ENCODE peak calls at places on chromosomes 4 and X, in seven cellular contexts. One of them, this sample, is unnamed.
A peak's percentile ranks its signal among the peaks of the same experiment; 100 is the strongest.

GRCh38 chrX:109643687-109644086 is 18.7 kb upstream of the KCNE5 start:
- DNase-seq in bronchial epithelial cell: no peak
- DNase-seq in mesothelial cell of epicardium: no peak
- DNase-seq in upper lobe of right lung: no peak
- DNase-seq in RWPE1: no peak
- DNase-seq in HEK293T: no peak
- DNase-seq in stimulated activated CD4-positive, alpha-beta T cell treated with anti-CD3 and anti-CD28 coated beads, Interleukin-4, amount 100 ng/mL, for 24 hours: no peak
- DNase-seq in this sample: no peak

GRCh38 chrX:151397741-151398070 is 700 bp downstream of the VMA21 start:
- DNase-seq in bronchial epithelial cell: no peak
- DNase-seq in upper lobe of right lung: no peak
- DNase-seq in HEK293T: peak; percentile 9
- DNase-seq in RWPE1: no peak
- DNase-seq in stimulated activated CD4-positive, alpha-beta T cell treated with anti-CD3 and anti-CD28 coated beads, Interleukin-4, amount 100 ng/mL, for 24 hours: peak; percentile 3
- DNase-seq in mesothelial cell of epicardium: no peak
- DNase-seq in this sample: no peak

GRCh38 chrX:74363914-74364313 is 57.4 kb upstream of the SLC16A2 start:
- DNase-seq in upper lobe of right lung: no peak
- DNase-seq in RWPE1: no peak
- DNase-seq in bronchial epithelial cell: no peak
- DNase-seq in mesothelial cell of epicardium: no peak
- DNase-seq in HEK293T: no peak
- DNase-seq in stimulated activated CD4-positive, alpha-beta T cell treated with anti-CD3 and anti-CD28 coated beads, Interleukin-4, amount 100 ng/mL, for 24 hours: no peak
- DNase-seq in this sample: no peak

GRCh38 chr4:99043346-99043745 is 45.2 kb downstream of the ADH5 start:
- DNase-seq in mesothelial cell of epicardium: no peak
- DNase-seq in stimulated activated CD4-positive, alpha-beta T cell treated with anti-CD3 and anti-CD28 coated beads, Interleukin-4, amount 100 ng/mL, for 24 hours: no peak
- DNase-seq in upper lobe of right lung: no peak
- DNase-seq in HEK293T: no peak
- DNase-seq in bronchial epithelial cell: no peak
- DNase-seq in RWPE1: no peak
- DNase-seq in this sample: no peak

GRCh38 chr4:153418114-153418513 is 48.0 kb upstream of the TMEM131L start:
- DNase-seq in stimulated activated CD4-positive, alpha-beta T cell treated with anti-CD3 and anti-CD28 coated beads, Interleukin-4, amount 100 ng/mL, for 24 hours: no peak
- DNase-seq in bronchial epithelial cell: no peak
- DNase-seq in HEK293T: no peak
- DNase-seq in mesothelial cell of epicardium: no peak
- DNase-seq in upper lobe of right lung: no peak
- DNase-seq in RWPE1: no peak
- DNase-seq in this sample: no peak

GRCh38 chr4:110415451-110415850 is 60.5 kb upstream of the ENPEP start:
- DNase-seq in bronchial epithelial cell: no peak
- DNase-seq in HEK293T: no peak
- DNase-seq in RWPE1: no peak
- DNase-seq in mesothelial cell of epicardium: no peak
- DNase-seq in upper lobe of right lung: no peak
- DNase-seq in stimulated activated CD4-positive, alpha-beta T cell treated with anti-CD3 and anti-CD28 coated beads, Interleukin-4, amount 100 ng/mL, for 24 hours: no peak
- DNase-seq in this sample: no peak

GRCh38 chrX:17475820-17476219 is 100.8 kb downstream of the NHS start:
- DNase-seq in upper lobe of right lung: no peak
- DNase-seq in bronchial epithelial cell: no peak
- DNase-seq in RWPE1: no peak
- DNase-seq in mesothelial cell of epicardium: no peak
- DNase-seq in stimulated activated CD4-positive, alpha-beta T cell treated with anti-CD3 and anti-CD28 coated beads, Interleukin-4, amount 100 ng/mL, for 24 hours: no peak
- DNase-seq in HEK293T: no peak
- DNase-seq in this sample: no peak

GRCh38 chr4:532588-533317 is 33.7 kb downstream of the PIGG start:
- DNase-seq in mesothelial cell of epicardium: no peak
- DNase-seq in stimulated activated CD4-positive, alpha-beta T cell treated with anti-CD3 and anti-CD28 coated beads, Interleukin-4, amount 100 ng/mL, for 24 hours: no peak
- DNase-seq in HEK293T: peak; percentile 52
- DNase-seq in RWPE1: peak; percentile 19
- DNase-seq in upper lobe of right lung: no peak
- DNase-seq in bronchial epithelial cell: no peak
- DNase-seq in this sample: no peak

GRCh38 chr4:139509727-139510410 is 46.1 kb downstream of the SETD7 start:
- DNase-seq in upper lobe of right lung: no peak
- DNase-seq in bronchial epithelial cell: peak; percentile 20
- DNase-seq in mesothelial cell of epicardium: no peak
- DNase-seq in stimulated activated CD4-positive, alpha-beta T cell treated with anti-CD3 and anti-CD28 coated beads, Interleukin-4, amount 100 ng/mL, for 24 hours: no peak
- DNase-seq in RWPE1: peak; percentile 15
- DNase-seq in HEK293T: no peak
- DNase-seq in this sample: no peak

GRCh38 chr4:40607224-40607623 is 22.4 kb downstream of the RBM47 start:
- DNase-seq in mesothelial cell of epicardium: no peak
- DNase-seq in bronchial epithelial cell: peak; percentile 60
- DNase-seq in upper lobe of right lung: no peak
- DNase-seq in stimulated activated CD4-positive, alpha-beta T cell treated with anti-CD3 and anti-CD28 coated beads, Interleukin-4, amount 100 ng/mL, for 24 hours: no peak
- DNase-seq in RWPE1: no peak
- DNase-seq in HEK293T: no peak
- DNase-seq in this sample: no peak

GRCh38 chr4:122854444-122854843 is 27.8 kb downstream of the FGF2 start:
- DNase-seq in HEK293T: no peak
- DNase-seq in RWPE1: no peak
- DNase-seq in bronchial epithelial cell: no peak
- DNase-seq in stimulated activated CD4-positive, alpha-beta T cell treated with anti-CD3 and anti-CD28 coated beads, Interleukin-4, amount 100 ng/mL, for 24 hours: no peak
- DNase-seq in mesothelial cell of epicardium: no peak
- DNase-seq in upper lobe of right lung: no peak
- DNase-seq in this sample: no peak

GRCh38 chrX:2817036-2817435 is 11.7 kb upstream of the GYG2 start:
- DNase-seq in upper lobe of right lung: no peak
- DNase-seq in bronchial epithelial cell: no peak
- DNase-seq in stimulated activated CD4-positive, alpha-beta T cell treated with anti-CD3 and anti-CD28 coated beads, Interleukin-4, amount 100 ng/mL, for 24 hours: no peak
- DNase-seq in HEK293T: no peak
- DNase-seq in mesothelial cell of epicardium: no peak
- DNase-seq in RWPE1: no peak
- DNase-seq in this sample: no peak

GRCh38 chrX:154321624-154322023 is 26.0 kb downstream of the TKTL1 start:
- DNase-seq in bronchial epithelial cell: no peak
- DNase-seq in RWPE1: no peak
- DNase-seq in mesothelial cell of epicardium: no peak
- DNase-seq in upper lobe of right lung: no peak
- DNase-seq in HEK293T: no peak
- DNase-seq in stimulated activated CD4-positive, alpha-beta T cell treated with anti-CD3 and anti-CD28 coated beads, Interleukin-4, amount 100 ng/mL, for 24 hours: no peak
- DNase-seq in this sample: no peak

GRCh38 chr4:175536852-175537453 is 275.1 kb downstream of the GPM6A start:
- DNase-seq in stimulated activated CD4-positive, alpha-beta T cell treated with anti-CD3 and anti-CD28 coated beads, Interleukin-4, amount 100 ng/mL, for 24 hours: no peak
- DNase-seq in HEK293T: peak; percentile 26
- DNase-seq in RWPE1: peak; percentile 32
- DNase-seq in mesothelial cell of epicardium: no peak
- DNase-seq in bronchial epithelial cell: peak; percentile 70
- DNase-seq in upper lobe of right lung: no peak
- DNase-seq in this sample: no peak

GRCh38 chr4:61938250-61938846 is 738.2 kb downstream of the ADGRL3 start:
- DNase-seq in bronchial epithelial cell: no peak
- DNase-seq in mesothelial cell of epicardium: no peak
- DNase-seq in upper lobe of right lung: no peak
- DNase-seq in RWPE1: no peak
- DNase-seq in HEK293T: no peak
- DNase-seq in stimulated activated CD4-positive, alpha-beta T cell treated with anti-CD3 and anti-CD28 coated beads, Interleukin-4, amount 100 ng/mL, for 24 hours: no peak
- DNase-seq in this sample: no peak

GRCh38 chr4:82415922-82416365 is 14.3 kb downstream of the HNRNPDL start:
- DNase-seq in upper lobe of right lung: no peak
- DNase-seq in HEK293T: no peak
- DNase-seq in mesothelial cell of epicardium: no peak
- DNase-seq in RWPE1: no peak
- DNase-seq in bronchial epithelial cell: no peak
- DNase-seq in stimulated activated CD4-positive, alpha-beta T cell treated with anti-CD3 and anti-CD28 coated beads, Interleukin-4, amount 100 ng/mL, for 24 hours: no peak
- DNase-seq in this sample: no peak

GRCh38 chr4:151166662-151167061 is 67.2 kb downstream of the RPS3A start:
- DNase-seq in stimulated activated CD4-positive, alpha-beta T cell treated with anti-CD3 and anti-CD28 coated beads, Interleukin-4, amount 100 ng/mL, for 24 hours: no peak
- DNase-seq in HEK293T: no peak
- DNase-seq in mesothelial cell of epicardium: no peak
- DNase-seq in upper lobe of right lung: no peak
- DNase-seq in bronchial epithelial cell: no peak
- DNase-seq in RWPE1: no peak
- DNase-seq in this sample: no peak

GRCh38 chr4:74056858-74057562 is 18.5 kb upstream of the CXCL3 start:
- DNase-seq in HEK293T: no peak
- DNase-seq in stimulated activated CD4-positive, alpha-beta T cell treated with anti-CD3 and anti-CD28 coated beads, Interleukin-4, amount 100 ng/mL, for 24 hours: no peak
- DNase-seq in upper lobe of right lung: no peak
- DNase-seq in RWPE1: peak; percentile 68
- DNase-seq in mesothelial cell of epicardium: no peak
- DNase-seq in bronchial epithelial cell: peak; percentile 86
- DNase-seq in this sample: no peak

GRCh38 chr4:17623451-17624001 is 9.1 kb downstream of the MED28 start:
- DNase-seq in bronchial epithelial cell: no peak
- DNase-seq in RWPE1: no peak
- DNase-seq in upper lobe of right lung: no peak
- DNase-seq in stimulated activated CD4-positive, alpha-beta T cell treated with anti-CD3 and anti-CD28 coated beads, Interleukin-4, amount 100 ng/mL, for 24 hours: no peak
- DNase-seq in HEK293T: no peak
- DNase-seq in mesothelial cell of epicardium: no peak
- DNase-seq in this sample: no peak

GRCh38 chr4:8163436-8164193 is 5.0 kb upstream of the ABLIM2 start:
- DNase-seq in HEK293T: no peak
- DNase-seq in bronchial epithelial cell: no peak
- DNase-seq in stimulated activated CD4-positive, alpha-beta T cell treated with anti-CD3 and anti-CD28 coated beads, Interleukin-4, amount 100 ng/mL, for 24 hours: no peak
- DNase-seq in RWPE1: no peak
- DNase-seq in upper lobe of right lung: no peak
- DNase-seq in mesothelial cell of epicardium: no peak
- DNase-seq in this sample: no peak

GRCh38 chrX:134004038-134004437 is 18.6 kb upstream of the GPC3 start:
- DNase-seq in upper lobe of right lung: no peak
- DNase-seq in bronchial epithelial cell: peak; percentile 88
- DNase-seq in RWPE1: peak; percentile 29
- DNase-seq in mesothelial cell of epicardium: no peak
- DNase-seq in stimulated activated CD4-positive, alpha-beta T cell treated with anti-CD3 and anti-CD28 coated beads, Interleukin-4, amount 100 ng/mL, for 24 hours: no peak
- DNase-seq in HEK293T: no peak
- DNase-seq in this sample: no peak

GRCh38 chrX:40058719-40059118 is 39.0 kb downstream of the BCOR start:
- DNase-seq in RWPE1: no peak
- DNase-seq in upper lobe of right lung: peak; percentile 62
- DNase-seq in bronchial epithelial cell: no peak
- DNase-seq in HEK293T: no peak
- DNase-seq in mesothelial cell of epicardium: no peak
- DNase-seq in stimulated activated CD4-positive, alpha-beta T cell treated with anti-CD3 and anti-CD28 coated beads, Interleukin-4, amount 100 ng/mL, for 24 hours: no peak
- DNase-seq in this sample: no peak

GRCh38 chr4:163111588-163111987 is 55.1 kb downstream of the NAF1 start:
- DNase-seq in HEK293T: peak; percentile 20
- DNase-seq in stimulated activated CD4-positive, alpha-beta T cell treated with anti-CD3 and anti-CD28 coated beads, Interleukin-4, amount 100 ng/mL, for 24 hours: no peak
- DNase-seq in mesothelial cell of epicardium: no peak
- DNase-seq in bronchial epithelial cell: peak; percentile 6
- DNase-seq in RWPE1: no peak
- DNase-seq in upper lobe of right lung: no peak
- DNase-seq in this sample: no peak

GRCh38 chr4:34733185-34733916 is 1511.0 kb downstream of the ARAP2 start:
- DNase-seq in upper lobe of right lung: no peak
- DNase-seq in RWPE1: no peak
- DNase-seq in mesothelial cell of epicardium: no peak
- DNase-seq in bronchial epithelial cell: no peak
- DNase-seq in stimulated activated CD4-positive, alpha-beta T cell treated with anti-CD3 and anti-CD28 coated beads, Interleukin-4, amount 100 ng/mL, for 24 hours: no peak
- DNase-seq in HEK293T: no peak
- DNase-seq in this sample: no peak

GRCh38 chrX:153766871-153767673 is 3.0 kb downstream of the PLXNB3 start:
- DNase-seq in mesothelial cell of epicardium: no peak
- DNase-seq in bronchial epithelial cell: no peak
- DNase-seq in RWPE1: no peak
- DNase-seq in HEK293T: no peak
- DNase-seq in stimulated activated CD4-positive, alpha-beta T cell treated with anti-CD3 and anti-CD28 coated beads, Interleukin-4, amount 100 ng/mL, for 24 hours: no peak
- DNase-seq in upper lobe of right lung: peak; percentile 38
- DNase-seq in this sample: no peak

GRCh38 chr4:169582706-169583105 is 29.7 kb downstream of the NEK1 start:
- DNase-seq in bronchial epithelial cell: no peak
- DNase-seq in upper lobe of right lung: no peak
- DNase-seq in mesothelial cell of epicardium: no peak
- DNase-seq in HEK293T: no peak
- DNase-seq in RWPE1: no peak
- DNase-seq in stimulated activated CD4-positive, alpha-beta T cell treated with anti-CD3 and anti-CD28 coated beads, Interleukin-4, amount 100 ng/mL, for 24 hours: no peak
- DNase-seq in this sample: no peak

GRCh38 chr4:169253904-169254303 is 16.9 kb downstream of the SH3RF1 start:
- DNase-seq in stimulated activated CD4-positive, alpha-beta T cell treated with anti-CD3 and anti-CD28 coated beads, Interleukin-4, amount 100 ng/mL, for 24 hours: no peak
- DNase-seq in bronchial epithelial cell: no peak
- DNase-seq in upper lobe of right lung: no peak
- DNase-seq in mesothelial cell of epicardium: no peak
- DNase-seq in HEK293T: no peak
- DNase-seq in RWPE1: no peak
- DNase-seq in this sample: no peak

GRCh38 chrX:134886201-134886600 is 104.6 kb upstream of the SMIM10 start:
- DNase-seq in HEK293T: no peak
- DNase-seq in stimulated activated CD4-positive, alpha-beta T cell treated with anti-CD3 and anti-CD28 coated beads, Interleukin-4, amount 100 ng/mL, for 24 hours: no peak
- DNase-seq in RWPE1: peak; percentile 49
- DNase-seq in upper lobe of right lung: no peak
- DNase-seq in bronchial epithelial cell: peak; percentile 86
- DNase-seq in mesothelial cell of epicardium: no peak
- DNase-seq in this sample: no peak

GRCh38 chr4:17385403-17385802 is 126.5 kb downstream of the QDPR start:
- DNase-seq in HEK293T: no peak
- DNase-seq in mesothelial cell of epicardium: no peak
- DNase-seq in stimulated activated CD4-positive, alpha-beta T cell treated with anti-CD3 and anti-CD28 coated beads, Interleukin-4, amount 100 ng/mL, for 24 hours: peak; percentile 4
- DNase-seq in upper lobe of right lung: no peak
- DNase-seq in bronchial epithelial cell: peak; percentile 1
- DNase-seq in RWPE1: peak; percentile 3
- DNase-seq in this sample: no peak

GRCh38 chrX:54921427-54922021 is 900 bp downstream of the TRO start:
- DNase-seq in RWPE1: no peak
- DNase-seq in HEK293T: peak; percentile 39
- DNase-seq in bronchial epithelial cell: peak; percentile 0
- DNase-seq in stimulated activated CD4-positive, alpha-beta T cell treated with anti-CD3 and anti-CD28 coated beads, Interleukin-4, amount 100 ng/mL, for 24 hours: peak; percentile 43
- DNase-seq in upper lobe of right lung: peak; percentile 66
- DNase-seq in mesothelial cell of epicardium: peak; percentile 80
- DNase-seq in this sample: no peak

GRCh38 chrX:20461576-20461975 is 194.9 kb upstream of the RPS6KA3 start:
- DNase-seq in mesothelial cell of epicardium: no peak
- DNase-seq in upper lobe of right lung: no peak
- DNase-seq in RWPE1: no peak
- DNase-seq in stimulated activated CD4-positive, alpha-beta T cell treated with anti-CD3 and anti-CD28 coated beads, Interleukin-4, amount 100 ng/mL, for 24 hours: no peak
- DNase-seq in bronchial epithelial cell: peak; percentile 55
- DNase-seq in HEK293T: no peak
- DNase-seq in this sample: no peak

GRCh38 chr4:174214102-174214878 is 69.2 kb downstream of the FBXO8 start:
- DNase-seq in bronchial epithelial cell: no peak
- DNase-seq in stimulated activated CD4-positive, alpha-beta T cell treated with anti-CD3 and anti-CD28 coated beads, Interleukin-4, amount 100 ng/mL, for 24 hours: no peak
- DNase-seq in RWPE1: peak; percentile 41
- DNase-seq in HEK293T: no peak
- DNase-seq in mesothelial cell of epicardium: no peak
- DNase-seq in upper lobe of right lung: no peak
- DNase-seq in this sample: no peak

GRCh38 chrX:13759152-13759718 is 24.7 kb downstream of the OFD1 start:
- DNase-seq in RWPE1: no peak
- DNase-seq in upper lobe of right lung: no peak
- DNase-seq in HEK293T: no peak
- DNase-seq in stimulated activated CD4-positive, alpha-beta T cell treated with anti-CD3 and anti-CD28 coated beads, Interleukin-4, amount 100 ng/mL, for 24 hours: no peak
- DNase-seq in mesothelial cell of epicardium: no peak
- DNase-seq in bronchial epithelial cell: no peak
- DNase-seq in this sample: no peak

GRCh38 chr4:54550415-54551171 is 107.2 kb upstream of the KIT start:
- DNase-seq in upper lobe of right lung: no peak
- DNase-seq in bronchial epithelial cell: peak; percentile 8
- DNase-seq in HEK293T: no peak
- DNase-seq in mesothelial cell of epicardium: no peak
- DNase-seq in RWPE1: no peak
- DNase-seq in stimulated activated CD4-positive, alpha-beta T cell treated with anti-CD3 and anti-CD28 coated beads, Interleukin-4, amount 100 ng/mL, for 24 hours: no peak
- DNase-seq in this sample: no peak

GRCh38 chrX:151703487-151703886 is 8.2 kb downstream of the PRRG3 start:
- DNase-seq in stimulated activated CD4-positive, alpha-beta T cell treated with anti-CD3 and anti-CD28 coated beads, Interleukin-4, amount 100 ng/mL, for 24 hours: no peak
- DNase-seq in upper lobe of right lung: no peak
- DNase-seq in RWPE1: peak; percentile 1
- DNase-seq in HEK293T: no peak
- DNase-seq in mesothelial cell of epicardium: no peak
- DNase-seq in bronchial epithelial cell: no peak
- DNase-seq in this sample: no peak

GRCh38 chr4:80498725-80499124 is 163.2 kb downstream of the CFAP299 start:
- DNase-seq in stimulated activated CD4-positive, alpha-beta T cell treated with anti-CD3 and anti-CD28 coated beads, Interleukin-4, amount 100 ng/mL, for 24 hours: no peak
- DNase-seq in HEK293T: no peak
- DNase-seq in mesothelial cell of epicardium: no peak
- DNase-seq in bronchial epithelial cell: no peak
- DNase-seq in RWPE1: no peak
- DNase-seq in upper lobe of right lung: no peak
- DNase-seq in this sample: no peak

GRCh38 chr4:152454398-152455011 is 81.4 kb downstream of the FBXW7 start:
- DNase-seq in upper lobe of right lung: no peak
- DNase-seq in stimulated activated CD4-positive, alpha-beta T cell treated with anti-CD3 and anti-CD28 coated beads, Interleukin-4, amount 100 ng/mL, for 24 hours: no peak
- DNase-seq in mesothelial cell of epicardium: no peak
- DNase-seq in RWPE1: peak; percentile 34
- DNase-seq in HEK293T: no peak
- DNase-seq in bronchial epithelial cell: peak; percentile 43
- DNase-seq in this sample: no peak

GRCh38 chr4:148998719-148999118 is 556.5 kb upstream of the NR3C2 start:
- DNase-seq in RWPE1: no peak
- DNase-seq in mesothelial cell of epicardium: no peak
- DNase-seq in HEK293T: peak; percentile 15
- DNase-seq in upper lobe of right lung: no peak
- DNase-seq in stimulated activated CD4-positive, alpha-beta T cell treated with anti-CD3 and anti-CD28 coated beads, Interleukin-4, amount 100 ng/mL, for 24 hours: no peak
- DNase-seq in bronchial epithelial cell: peak; percentile 11
- DNase-seq in this sample: no peak

This sample was measured in D721Med.